ENCODE peak calls at places on chromosome 4, in four cellular contexts. L, A, S and G are unnamed samples.
A peak's percentile ranks its signal among the peaks of the same experiment; 100 is the strongest.

GRCh38 chr4:13765535-13765934 is 138.0 kb upstream of the BOD1L1 start:
- DNase-seq in S (no peak), A (no peak), L (no peak), G (no peak)

GRCh38 chr4:159520074-159520473 is 417.2 kb downstream of the RAPGEF2 start:
- DNase-seq in L (no peak), S (no peak), A (no peak), G (no peak)

GRCh38 chr4:124111922-124112321 is 600.6 kb downstream of the ANKRD50 start:
- DNase-seq in A (no peak), L (peak; percentile 80), S (no peak), G (peak; percentile 7)

GRCh38 chr4:4780634-4781287 is 78.7 kb upstream of the MSX1 start:
- DNase-seq in A (no peak), S (no peak), L (peak; percentile 76), G (no peak)

GRCh38 chr4:132587626-132588025 is 561.5 kb upstream of the PCDH10 start:
- DNase-seq in L (peak; percentile 53), S (no peak), A (no peak), G (no peak)

GRCh38 chr4:1290165-1290977 is 680 bp downstream of the MAEA start:
- DNase-seq in L (no peak), A (peak; percentile 67), S (no peak), G (peak; percentile 57)

GRCh38 chr4:29304595-29304994 is 1415.6 kb upstream of the PCDH7 start:
- DNase-seq in A (no peak), L (no peak), S (no peak), G (no peak)

GRCh38 chr4:102295153-102295862 is 50.0 kb downstream of the SLC39A8 start:
- DNase-seq in A (no peak), L (no peak), S (peak; percentile 42), G (no peak)

GRCh38 chr4:30882443-30882842 is 162.3 kb downstream of the PCDH7 start:
- DNase-seq in A (no peak), S (no peak), L (no peak), G (no peak)

GRCh38 chr4:182192511-182193181 is 50.6 kb upstream of the TENM3 start:
- DNase-seq in L (peak; percentile 93), A (no peak), S (no peak), G (no peak)

GRCh38 chr4:122045533-122045932 is 93.7 kb upstream of the TRPC3 start:
- DNase-seq in L (peak; percentile 90), S (peak; percentile 71), A (no peak), G (no peak)

GRCh38 chr4:115090483-115091075 is 22.8 kb downstream of the NDST4 start:
- DNase-seq in L (peak; percentile 7), S (no peak), A (peak; percentile 14), G (peak; percentile 8)

GRCh38 chr4:180655886-180656285 is 1587.3 kb upstream of the TENM3 start:
- DNase-seq in L (peak; percentile 52), S (no peak), A (no peak), G (no peak)

GRCh38 chr4:184812651-184813181 is 13.1 kb downstream of the ACSL1 start:
- DNase-seq in L (peak; percentile 22), S (no peak), A (no peak), G (no peak)